ENCODE peak calls at places on chromosomes 4 and X, in eight cellular contexts. P, G, F, C, Q, I, X and V are unnamed samples.
A peak's percentile ranks its signal among the peaks of the same experiment; 100 is the strongest.

GRCh38 chrX:154890990-154891639 is 5.0 kb downstream of the F8A1 start:
- DNase-seq in P (no peak), G (no peak), F (no peak), C (no peak), Q (no peak), I (no peak), X (no peak), V (no peak)

GRCh38 chr4:84479663-84480062 is 19.4 kb downstream of the NKX6-1 start:
- DNase-seq in P (no peak), G (no peak), F (no peak), C (no peak), Q (no peak), I (no peak), X (no peak), V (no peak)

GRCh38 chrX:30592846-30593245 is 15.3 kb upstream of the TASL start:
- DNase-seq in P (no peak), G (no peak), F (no peak), C (no peak), Q (no peak), I (no peak), X (peak; percentile 0), V (no peak)

GRCh38 chrX:105744946-105745345 is 77.4 kb upstream of the NRK start:
- DNase-seq in P (no peak), G (no peak), F (no peak), C (no peak), Q (no peak), I (no peak), X (no peak), V (no peak)

GRCh38 chrX:154541896-154542722 is 4.5 kb downstream of the G6PD start:
- DNase-seq in P (peak; percentile 86), G (no peak), F (no peak), C (no peak), Q (peak; percentile 88), I (peak; percentile 69), X (peak; percentile 80), V (no peak)

GRCh38 chr4:19095491-19096046 is 1074.0 kb upstream of the LCORL start:
- DNase-seq in P (no peak), G (no peak), F (no peak), C (no peak), Q (no peak), I (no peak), X (no peak), V (no peak)

GRCh38 chr4:87078987-87079469 is 141.4 kb downstream of the KLHL8 start:
- DNase-seq in P (no peak), G (no peak), F (no peak), C (no peak), Q (peak; percentile 67), I (no peak), X (peak; percentile 58), V (no peak)

GRCh38 chr4:76984127-76984526 is 34.6 kb downstream of the SEPTIN11 start:
- DNase-seq in P (no peak), G (no peak), F (no peak), C (peak; percentile 77), Q (no peak), I (no peak), X (peak; percentile 24), V (no peak)

GRCh38 chr4:122765702-122766352 is 33.3 kb downstream of the BBS12 start:
- DNase-seq in P (no peak), G (no peak), F (no peak), C (no peak), Q (no peak), I (no peak), X (peak; percentile 88), V (no peak)

GRCh38 chrX:107776649-107777535 is 641 bp upstream of the NCBP2L start:
- DNase-seq in P (peak; percentile 64), G (peak; percentile 59), F (peak; percentile 57), C (peak; percentile 84), Q (peak; percentile 89), I (peak; percentile 81), X (peak; percentile 85), V (no peak)

GRCh38 chr4:156111706-156112105 is 158.0 kb upstream of the CTSO start:
- DNase-seq in P (no peak), G (no peak), F (no peak), C (no peak), Q (no peak), I (no peak), X (no peak), V (no peak)

GRCh38 chr4:156113138-156113537 is 159.5 kb upstream of the CTSO start:
- DNase-seq in P (no peak), G (no peak), F (no peak), C (no peak), Q (no peak), I (no peak), X (peak; percentile 53), V (no peak)

GRCh38 chr4:156109943-156110925 is 156.6 kb upstream of the CTSO start:
- DNase-seq in P (no peak), G (peak; percentile 34), F (peak; percentile 41), C (peak; percentile 5), Q (no peak), I (peak; percentile 14), X (peak; percentile 96), V (no peak)
- TF ChIP-seq CTCF in P (no peak), G (no peak), F (no peak), C (peak; percentile 30), Q (no peak), I (no peak), X (peak; percentile 42), V (peak; percentile 20)

GRCh38 chr4:111601671-111602070 is 543.6 kb upstream of the FAM241A start:
- DNase-seq in P (no peak), G (no peak), F (no peak), C (no peak), Q (no peak), I (no peak), X (no peak), V (no peak)

GRCh38 chr4:111605111-111605510 is 540.1 kb upstream of the FAM241A start:
- DNase-seq in P (no peak), G (no peak), F (no peak), C (no peak), Q (no peak), I (no peak), X (peak; percentile 76), V (no peak)

GRCh38 chr4:111602848-111603247 is 542.4 kb upstream of the FAM241A start:
- DNase-seq in P (no peak), G (no peak), F (no peak), C (no peak), Q (no peak), I (no peak), X (no peak), V (no peak)
- TF ChIP-seq CTCF in P (no peak), G (no peak), F (peak; percentile 67), C (no peak), Q (no peak), I (no peak), X (no peak), V (no peak)

GRCh38 chrX:9882669-9883446 is 84.3 kb upstream of the CLDN34 start:
- DNase-seq in P (no peak), G (no peak), F (no peak), C (no peak), Q (no peak), I (peak; percentile 13), X (peak; percentile 13), V (no peak)
- TF ChIP-seq CTCF in P (no peak), G (no peak), F (no peak), C (no peak), Q (no peak), I (no peak), X (peak; percentile 1), V (peak; percentile 31)

GRCh38 chrX:123736333-123736921 is 3.6 kb upstream of the THOC2 start:
- DNase-seq in P (no peak), G (no peak), F (no peak), C (no peak), Q (no peak), I (no peak), X (peak; percentile 4), V (no peak)

GRCh38 chrX:123731258-123731986 is 1.4 kb downstream of the THOC2 start:
- DNase-seq in P (no peak), G (no peak), F (no peak), C (peak; percentile 14), Q (no peak), I (no peak), X (peak; percentile 20), V (no peak)

GRCh38 chrX:123728554-123728953 is 4.3 kb downstream of the THOC2 start:
- DNase-seq in P (no peak), G (no peak), F (no peak), C (no peak), Q (no peak), I (no peak), X (no peak), V (no peak)

GRCh38 chrX:123731987-123732678 is 719 bp downstream of the THOC2 start:
- DNase-seq in P (no peak), G (peak; percentile 20), F (no peak), C (peak; percentile 3), Q (peak; percentile 63), I (no peak), X (peak; percentile 10), V (no peak)

GRCh38 chrX:123732679-123733363 is at the start of gene THOC2:
- DNase-seq in P (peak; percentile 72), G (peak; percentile 79), F (peak; percentile 80), C (peak; percentile 88), Q (peak; percentile 91), I (peak; percentile 90), X (peak; percentile 66), V (peak; percentile 93)
- TF ChIP-seq CTCF in P (no peak), G (peak; percentile 17), F (peak; percentile 12), C (peak; percentile 31), Q (peak; percentile 32), I (peak; percentile 42), X (peak; percentile 41), V (peak; percentile 58)

DNA sequence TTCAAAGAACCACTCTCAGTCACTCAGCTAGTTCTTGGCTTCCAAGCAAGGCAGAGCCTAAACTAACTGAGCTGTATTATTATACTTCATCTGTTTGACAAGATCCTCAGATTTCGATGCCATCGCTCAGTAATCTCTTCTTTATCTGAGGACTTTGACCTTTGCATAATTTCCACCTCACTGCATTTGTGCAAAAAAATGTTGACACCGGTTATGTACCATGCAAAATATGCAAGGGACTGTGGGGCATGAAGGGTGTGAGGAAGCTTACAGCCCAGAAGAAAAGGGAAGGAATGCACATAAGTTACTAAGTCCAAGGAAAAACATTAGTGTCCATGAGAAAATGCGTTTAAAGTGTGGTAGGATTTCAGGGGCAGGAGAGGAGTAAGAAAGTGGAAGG is 295.3 kb downstream of the PACRGL start:
- DNase-seq in P (no peak), G (no peak), F (no peak), C (no peak), Q (no peak), I (no peak), X (no peak), V (no peak)
- TF ChIP-seq CTCF in P (no peak), G (no peak), F (no peak), C (no peak), Q (no peak), I (no peak), X (no peak), V (no peak)

GRCh38 chr4:141503260-141503659 is 133.1 kb upstream of the IL15 start:
- DNase-seq in P (no peak), G (no peak), F (no peak), C (no peak), Q (no peak), I (no peak), X (no peak), V (no peak)
- TF ChIP-seq CTCF in P (no peak), G (no peak), F (no peak), C (no peak), Q (no peak), I (no peak), X (no peak), V (no peak)

DNA sequence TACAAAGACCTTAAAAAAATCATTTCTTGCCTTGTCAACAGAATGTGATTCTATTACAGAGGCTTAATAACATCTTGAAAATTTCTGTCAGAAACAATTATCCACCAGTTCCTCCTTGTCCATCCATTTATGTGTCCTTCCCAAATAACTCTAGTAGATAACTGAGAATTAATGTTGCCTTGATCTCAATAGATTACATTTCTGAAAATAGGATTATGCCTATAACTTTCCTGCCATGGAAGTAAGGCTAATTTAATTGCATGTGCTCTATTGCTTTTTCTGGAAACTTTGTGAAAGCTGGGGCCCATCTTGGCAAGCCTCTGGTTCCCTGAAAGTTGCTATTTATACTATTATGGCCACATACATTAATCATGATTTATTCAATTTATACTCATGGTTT is 76.2 kb upstream of the UNC5C start:
- DNase-seq in P (no peak), G (no peak), F (no peak), C (no peak), Q (no peak), I (no peak), X (no peak), V (no peak)
- TF ChIP-seq CTCF in P (no peak), G (no peak), F (no peak), C (no peak), Q (no peak), I (no peak), X (no peak), V (no peak)